ENCODE peak calls at places on chromosomes 16 and 17, in four cellular contexts. One of them, this sample, is unnamed.

GRCh38 chr17:68603027-68603426 is 1.9 kb upstream of the FAM20A start:
- DNase-seq in fibroblast of lung: no peak
- DNase-seq in AG09309: no peak
- DNase-seq in neuronal stem cell: no peak
- DNase-seq in this sample: no peak

GRCh38 chr16:19130852-19131808 is 17.4 kb downstream of the ITPRIPL2 start:
- DNase-seq in fibroblast of lung: peak; percentile 84
- DNase-seq in AG09309: no peak
- DNase-seq in neuronal stem cell: no peak
- DNase-seq in this sample: peak; percentile 64

GRCh38 chr17:59727817-59728533 is 20.5 kb downstream of the VMP1 start:
- DNase-seq in AG09309: no peak
- DNase-seq in neuronal stem cell: no peak
- DNase-seq in fibroblast of lung: no peak
- DNase-seq in this sample: no peak

GRCh38 chr17:55496094-55496881 is 15.0 kb downstream of the SMIM36 start:
- DNase-seq in neuronal stem cell: no peak
- DNase-seq in fibroblast of lung: peak; percentile 56
- DNase-seq in AG09309: peak; percentile 32
- DNase-seq in this sample: peak; percentile 31

GRCh38 chr17:77795685-77796084 is 162.8 kb upstream of the TNRC6C start:
- DNase-seq in AG09309: no peak
- DNase-seq in fibroblast of lung: no peak
- DNase-seq in neuronal stem cell: no peak
- DNase-seq in this sample: no peak

GRCh38 chr16:88309905-88310259 is 72.9 kb upstream of the ZNF469 start:
- DNase-seq in fibroblast of lung: no peak
- DNase-seq in neuronal stem cell: no peak
- DNase-seq in AG09309: no peak
- DNase-seq in this sample: no peak

GRCh38 chr17:7852262-7852670 is 2.6 kb upstream of the TMEM88 start:
- DNase-seq in fibroblast of lung: no peak
- DNase-seq in AG09309: no peak
- DNase-seq in neuronal stem cell: no peak
- DNase-seq in this sample: no peak

GRCh38 chr17:44039829-44040635 is 25.3 kb upstream of the TMEM101 start:
- DNase-seq in AG09309: no peak
- DNase-seq in neuronal stem cell: no peak
- DNase-seq in fibroblast of lung: peak; percentile 82
- DNase-seq in this sample: no peak

GRCh38 chr17:2688351-2689342 is 22.9 kb downstream of the CLUH start:
- DNase-seq in fibroblast of lung: no peak
- DNase-seq in neuronal stem cell: no peak
- DNase-seq in AG09309: no peak
- DNase-seq in this sample: no peak

GRCh38 chr17:81398170-81398854 is 3.1 kb downstream of the BAHCC1 start:
- DNase-seq in fibroblast of lung: peak; percentile 70
- DNase-seq in neuronal stem cell: no peak
- DNase-seq in AG09309: no peak
- DNase-seq in this sample: no peak

GRCh38 chr16:11673091-11674000 is 5.1 kb downstream of the SNN start:
- DNase-seq in AG09309: no peak
- DNase-seq in fibroblast of lung: no peak
- DNase-seq in neuronal stem cell: no peak
- DNase-seq in this sample: no peak

GRCh38 chr16:1485847-1486496 is 2.8 kb downstream of the PTX4 start:
- DNase-seq in neuronal stem cell: no peak
- DNase-seq in AG09309: no peak
- DNase-seq in fibroblast of lung: no peak
- DNase-seq in this sample: no peak

GRCh38 chr17:38674013-38674748 is 576 bp downstream of the EPOP start:
- DNase-seq in fibroblast of lung: no peak
- DNase-seq in AG09309: no peak
- DNase-seq in neuronal stem cell: no peak
- DNase-seq in this sample: no peak

GRCh38 chr17:38672788-38673713 is 1.7 kb downstream of the EPOP start:
- DNase-seq in neuronal stem cell: no peak
- DNase-seq in fibroblast of lung: no peak
- DNase-seq in AG09309: no peak
- DNase-seq in this sample: no peak

GRCh38 chr17:38671939-38672720 is 2.6 kb downstream of the EPOP start:
- DNase-seq in AG09309: no peak
- DNase-seq in neuronal stem cell: no peak
- DNase-seq in fibroblast of lung: no peak
- DNase-seq in this sample: no peak

GRCh38 chr17:38674749-38675615 is at the start of gene EPOP:
- DNase-seq in neuronal stem cell: peak; percentile 81
- DNase-seq in AG09309: no peak
- DNase-seq in fibroblast of lung: peak; percentile 79
- DNase-seq in this sample: peak; percentile 66

GRCh38 chr17:38673714-38674012 is 1.1 kb downstream of the EPOP start:
- DNase-seq in neuronal stem cell: no peak
- DNase-seq in AG09309: no peak
- DNase-seq in fibroblast of lung: no peak
- DNase-seq in this sample: no peak
- H3K4me3 ChIP-seq in neuronal stem cell: peak overlapping the region; percentile 91
- H3K4me3 ChIP-seq in AG09309: no peak overlapping the region
- H3K4me3 ChIP-seq in fibroblast of lung: no peak overlapping the region
- H3K4me3 ChIP-seq in this sample: no peak overlapping the region

GRCh38 chr17:74430385-74430705 is 1.5 kb upstream of the GPRC5C start:
- DNase-seq in neuronal stem cell: no peak
- DNase-seq in fibroblast of lung: no peak
- DNase-seq in AG09309: no peak
- DNase-seq in this sample: no peak
- H3K4me3 ChIP-seq in neuronal stem cell: peak overlapping the region; percentile 43
- H3K4me3 ChIP-seq in fibroblast of lung: no peak overlapping the region
- H3K4me3 ChIP-seq in AG09309: peak overlapping the region; percentile 21
- H3K4me3 ChIP-seq in this sample: no peak overlapping the region

GRCh38 chr16:9138731-9139501 is 47.5 kb downstream of the HAPSTR1 start:
- DNase-seq in neuronal stem cell: peak; percentile 58
- DNase-seq in fibroblast of lung: peak; percentile 46
- DNase-seq in AG09309: no peak
- DNase-seq in this sample: peak; percentile 55
- H3K4me3 ChIP-seq in neuronal stem cell: no peak overlapping the region
- H3K4me3 ChIP-seq in fibroblast of lung: no peak overlapping the region
- H3K4me3 ChIP-seq in AG09309: no peak overlapping the region
- H3K4me3 ChIP-seq in this sample: peak overlapping the region; percentile 9

GRCh38 chr17:40699359-40699758 is 4.2 kb downstream of the KRT24 start:
- DNase-seq in neuronal stem cell: no peak
- DNase-seq in AG09309: no peak
- DNase-seq in fibroblast of lung: no peak
- DNase-seq in this sample: no peak

GRCh38 chr17:40694584-40694983 is 9.0 kb downstream of the KRT24 start:
- DNase-seq in fibroblast of lung: no peak
- DNase-seq in AG09309: no peak
- DNase-seq in neuronal stem cell: no peak
- DNase-seq in this sample: no peak

GRCh38 chr17:40696651-40697072 is 6.9 kb downstream of the KRT24 start:
- DNase-seq in neuronal stem cell: no peak
- DNase-seq in AG09309: no peak
- DNase-seq in fibroblast of lung: no peak
- DNase-seq in this sample: no peak

GRCh38 chr17:40699880-40700279 is 3.7 kb downstream of the KRT24 start:
- DNase-seq in neuronal stem cell: no peak
- DNase-seq in fibroblast of lung: no peak
- DNase-seq in AG09309: no peak
- DNase-seq in this sample: no peak

DNA sequence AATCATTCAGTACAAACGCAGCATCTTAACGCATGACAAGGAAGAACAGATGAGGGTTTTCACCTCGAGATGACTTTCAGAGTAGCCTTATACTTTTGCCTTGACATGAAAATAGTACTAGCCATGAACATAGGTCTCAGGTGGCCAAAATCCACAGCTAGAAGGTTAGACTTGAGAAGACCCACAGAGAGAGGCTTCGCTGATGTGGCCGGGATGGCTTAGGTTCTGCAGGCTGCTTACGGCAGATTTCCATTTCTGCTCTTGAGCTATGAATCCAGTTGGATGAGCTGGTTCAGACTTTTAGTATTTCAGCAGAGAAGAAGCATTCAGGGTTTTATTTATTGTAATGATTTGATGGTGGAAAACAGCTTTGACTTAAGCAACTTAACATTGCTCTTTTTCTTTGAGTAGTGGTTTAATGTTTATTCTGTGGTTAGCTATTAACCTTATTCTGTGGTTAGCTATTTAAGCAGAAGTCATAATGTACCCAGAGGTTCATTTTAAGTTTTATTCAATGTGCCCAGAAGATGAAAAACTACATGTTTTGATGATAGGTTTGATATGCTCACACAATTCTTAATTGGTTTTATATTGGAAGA is 7.6 kb downstream of the KRT24 start:
- DNase-seq in AG09309: no peak
- DNase-seq in neuronal stem cell: no peak
- DNase-seq in fibroblast of lung: no peak
- DNase-seq in this sample: no peak
- H3K4me3 ChIP-seq in AG09309: no peak overlapping the region
- H3K4me3 ChIP-seq in neuronal stem cell: no peak overlapping the region
- H3K4me3 ChIP-seq in fibroblast of lung: no peak overlapping the region
- H3K4me3 ChIP-seq in this sample: no peak overlapping the region

DNA sequence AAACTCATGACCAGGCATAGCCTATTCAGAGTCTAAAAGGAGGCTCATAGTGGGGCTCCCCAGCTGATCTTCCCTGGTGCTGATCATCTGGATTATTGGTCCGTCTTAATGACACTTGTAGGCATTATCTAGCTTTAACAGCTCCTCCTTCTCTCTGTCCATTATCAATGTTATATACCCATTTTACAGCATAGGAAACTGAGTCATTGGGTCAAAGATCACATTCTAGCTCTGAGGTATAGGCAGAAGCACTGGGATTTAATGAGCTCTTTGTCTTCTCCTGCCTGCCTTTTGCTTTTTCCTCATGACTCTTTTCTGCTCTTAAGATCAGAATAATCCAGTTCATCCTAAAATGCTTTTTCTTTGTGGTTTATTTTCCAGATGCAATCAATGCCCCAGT is 756 bp downstream of the CCL2 start:
- DNase-seq in AG09309: no peak
- DNase-seq in neuronal stem cell: no peak
- DNase-seq in fibroblast of lung: no peak
- DNase-seq in this sample: no peak
- H3K4me3 ChIP-seq in AG09309: peak overlapping the region; percentile 56
- H3K4me3 ChIP-seq in neuronal stem cell: no peak overlapping the region
- H3K4me3 ChIP-seq in fibroblast of lung: peak overlapping the region; percentile 59
- H3K4me3 ChIP-seq in this sample: peak overlapping the region; percentile 49

GRCh38 chr17:49645654-49646053 is 32.2 kb downstream of the SPOP start:
- DNase-seq in fibroblast of lung: no peak
- DNase-seq in AG09309: no peak
- DNase-seq in neuronal stem cell: no peak
- DNase-seq in this sample: no peak

GRCh38 chr17:49646391-49647255 is 31.3 kb downstream of the SPOP start:
- DNase-seq in neuronal stem cell: no peak
- DNase-seq in fibroblast of lung: peak; percentile 92
- DNase-seq in AG09309: no peak
- DNase-seq in this sample: peak; percentile 83

GRCh38 chr17:49647256-49647585 is 30.7 kb downstream of the SPOP start:
- DNase-seq in fibroblast of lung: no peak
- DNase-seq in neuronal stem cell: no peak
- DNase-seq in AG09309: no peak
- DNase-seq in this sample: no peak
- H3K4me3 ChIP-seq in fibroblast of lung: no peak overlapping the region
- H3K4me3 ChIP-seq in neuronal stem cell: no peak overlapping the region
- H3K4me3 ChIP-seq in AG09309: peak overlapping the region; percentile 23
- H3K4me3 ChIP-seq in this sample: no peak overlapping the region